ENCODE peak calls at places on chromosomes 3 and 15, in ten cellular contexts. X is PC-3; N is CD8-positive, alpha-beta T cell; K is RWPE2; A is HCT116; Q is colonic mucosa; Y is lower lobe of right lung; U is GM23248; S is astrocyte; F is heart left ventricle. L is an unnamed sample.

GRCh38 chr3:67940200-67940952 is 286.0 kb upstream of the SUCLG2 start:
- DNase-seq in X (peak; percentile 16), N (no peak), K (no peak), A (no peak), Q (no peak), Y (no peak), U (peak; percentile 0), S (no peak), F (peak; percentile 32), L (no peak)

GRCh38 chr15:74543583-74543982 is 2.6 kb downstream of the ARID3B start:
- DNase-seq in X (peak; percentile 53), N (peak; percentile 39), K (no peak), A (no peak), Q (no peak), Y (no peak), U (no peak), S (no peak), F (no peak), L (no peak)

GRCh38 chr15:82875411-82876003 is 66.1 kb downstream of the WHAMM start:
- DNase-seq in X (peak; percentile 85), N (no peak), K (no peak), A (no peak), Q (no peak), Y (no peak), U (peak; percentile 90), S (peak; percentile 69), F (no peak), L (peak; percentile 27)

GRCh38 chr3:197749315-197749600 is 425 bp upstream of the FYTTD1 start:
- DNase-seq in X (peak; percentile 60), N (no peak), K (no peak), A (peak; percentile 35), Q (peak; percentile 51), Y (no peak), U (peak; percentile 81), S (peak; percentile 62), F (no peak), L (peak; percentile 53)

GRCh38 chr3:80554304-80554703 is 786.5 kb upstream of the ROBO1 start:
- DNase-seq in X (no peak), N (no peak), K (no peak), A (no peak), Q (no peak), Y (no peak), U (no peak), S (no peak), F (no peak), L (peak; percentile 33)

GRCh38 chr15:69154684-69155083 is 5.8 kb upstream of the GLCE start:
- DNase-seq in X (peak; percentile 61), N (no peak), K (no peak), A (no peak), Q (no peak), Y (no peak), U (peak; percentile 84), S (peak; percentile 83), F (no peak), L (peak; percentile 67)

GRCh38 chr3:17894434-17895060 is 152.1 kb upstream of the TBC1D5 start:
- DNase-seq in X (peak; percentile 73), N (peak; percentile 35), K (no peak), A (peak; percentile 56), Q (peak; percentile 47), Y (peak; percentile 50), U (peak; percentile 64), S (peak; percentile 39), F (no peak), L (no peak)

GRCh38 chr3:111895079-111895478 is 36.0 kb downstream of the PHLDB2 start:
- DNase-seq in X (peak; percentile 80), N (no peak), K (no peak), A (peak; percentile 75), Q (no peak), Y (no peak), U (peak; percentile 67), S (no peak), F (no peak), L (no peak)

GRCh38 chr15:83166830-83167229 is 40.8 kb downstream of the HDGFL3 start:
- DNase-seq in X (no peak), N (no peak), K (no peak), A (no peak), Q (no peak), Y (no peak), U (no peak), S (no peak), F (no peak), L (no peak)

GRCh38 chr15:74630284-74631086 is 14.8 kb downstream of the CLK3 start:
- DNase-seq in X (no peak), N (no peak), K (peak; percentile 58), A (no peak), Q (no peak), Y (no peak), U (peak; percentile 19), S (no peak), F (no peak), L (no peak)

GRCh38 chr3:57752307-57752706 is 3.8 kb upstream of the SLMAP start:
- DNase-seq in X (peak; percentile 92), N (no peak), K (no peak), A (peak; percentile 88), Q (peak; percentile 62), Y (no peak), U (peak; percentile 28), S (peak; percentile 73), F (no peak), L (peak; percentile 92)

GRCh38 chr3:23806322-23807160 is 786 bp downstream of the UBE2E1 start:
- DNase-seq in X (no peak), N (peak; percentile 23), K (no peak), A (no peak), Q (peak; percentile 37), Y (peak; percentile 51), U (peak; percentile 44), S (no peak), F (peak; percentile 50), L (no peak)

GRCh38 chr15:58551764-58552504 is 120.1 kb downstream of the LIPC start:
- DNase-seq in X (peak; percentile 70), N (no peak), K (no peak), A (no peak), Q (peak; percentile 81), Y (no peak), U (peak; percentile 94), S (peak; percentile 98), F (no peak), L (peak; percentile 81)
- H3K4me1 ChIP-seq in X (peaks cover 30% of the 10 kb centered on the region), N (peaks cover 6% of the 10 kb centered on the region), K (peaks cover 26% of the 10 kb centered on the region), A (peaks cover 21% of the 10 kb centered on the region), Q (no peaks in the 10 kb centered on the region), Y (peaks cover 15% of the 10 kb centered on the region), U (peaks cover 32% of the 10 kb centered on the region), S (peaks cover 32% of the 10 kb centered on the region), F (peaks cover 12% of the 10 kb centered on the region), L (peaks cover 12% of the 10 kb centered on the region)

DNA sequence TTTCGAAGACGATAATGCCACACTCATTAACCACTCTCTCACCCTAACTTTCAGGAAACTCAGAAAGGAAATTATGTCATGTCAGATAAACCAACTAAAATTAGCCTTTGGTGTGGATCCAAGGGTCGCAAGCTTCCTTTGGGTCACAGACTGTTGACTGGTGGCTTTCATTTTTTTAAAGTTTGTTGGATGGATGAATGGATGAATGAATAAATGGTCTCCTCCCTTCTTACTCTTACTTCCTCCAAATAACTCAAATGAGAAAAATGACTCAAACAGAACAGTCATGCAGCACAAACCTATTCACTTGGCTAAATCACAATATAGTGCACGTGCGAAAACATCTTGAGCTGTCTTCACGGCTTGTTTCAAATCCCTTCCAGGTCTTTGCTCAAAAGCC is 82.9 kb upstream of the HACD2 start:
- DNase-seq in X (peak; percentile 18), N (no peak), K (no peak), A (no peak), Q (no peak), Y (no peak), U (peak; percentile 60), S (peak; percentile 74), F (no peak), L (no peak)
- H3K4me1 ChIP-seq in X (no peaks in the 10 kb centered on the region), N (no peaks in the 10 kb centered on the region), K (no peaks in the 10 kb centered on the region), A (no peaks in the 10 kb centered on the region), Q (no peaks in the 10 kb centered on the region), Y (peaks cover 19% of the 10 kb centered on the region), U (peaks cover 11% of the 10 kb centered on the region), S (peaks cover 13% of the 10 kb centered on the region), F (peaks cover 25% of the 10 kb centered on the region), L (no peaks in the 10 kb centered on the region)

GRCh38 chr3:45599424-45599886 is 4.9 kb downstream of the LIMD1 start:
- DNase-seq in X (no peak), N (no peak), K (no peak), A (no peak), Q (peak; percentile 60), Y (peak; percentile 49), U (no peak), S (no peak), F (peak; percentile 79), L (no peak)

GRCh38 chr3:45597581-45597980 is 3.0 kb downstream of the LIMD1 start:
- DNase-seq in X (no peak), N (no peak), K (no peak), A (no peak), Q (peak; percentile 25), Y (no peak), U (no peak), S (no peak), F (peak; percentile 30), L (no peak)

GRCh38 chr3:45596290-45596791 is 1.8 kb downstream of the LIMD1 start:
- DNase-seq in X (peak; percentile 22), N (no peak), K (no peak), A (no peak), Q (peak; percentile 43), Y (peak; percentile 23), U (no peak), S (no peak), F (peak; percentile 39), L (no peak)

GRCh38 chr3:45595364-45596154 is 1.0 kb downstream of the LIMD1 start:
- DNase-seq in X (peak; percentile 53), N (no peak), K (no peak), A (no peak), Q (peak; percentile 76), Y (no peak), U (no peak), S (no peak), F (peak; percentile 68), L (no peak)

DNA sequence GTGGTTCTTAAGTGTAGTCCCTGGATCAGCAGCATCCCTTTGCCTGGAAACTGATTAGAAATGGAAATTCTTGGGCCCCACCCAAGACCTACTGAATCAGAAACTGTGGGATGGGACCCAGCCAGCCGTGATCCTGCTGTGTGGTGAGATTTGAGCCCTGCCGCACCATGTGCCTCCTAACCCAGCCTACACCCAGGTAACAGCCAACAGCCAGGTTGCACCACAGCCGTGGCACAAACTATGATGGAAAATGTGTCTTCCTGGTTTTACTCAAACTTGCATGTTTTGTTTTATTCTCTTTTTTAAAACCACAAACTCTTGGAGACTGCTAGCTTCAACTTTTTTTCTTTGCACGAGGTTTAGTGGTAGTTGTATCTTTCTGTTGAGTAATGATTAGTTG is 2.6 kb downstream of the LIMD1 start:
- DNase-seq in X (peak; percentile 75), N (no peak), K (no peak), A (no peak), Q (peak; percentile 42), Y (peak; percentile 36), U (peak; percentile 71), S (peak; percentile 76), F (peak; percentile 40), L (no peak)
- H3K4me1 ChIP-seq in X (peaks cover 50% of the 10 kb centered on the region), N (peaks cover 67% of the 10 kb centered on the region), K (peaks cover 23% of the 10 kb centered on the region), A (peaks cover 38% of the 10 kb centered on the region), Q (peaks cover 38% of the 10 kb centered on the region), Y (peaks cover 83% of the 10 kb centered on the region), U (peaks cover 18% of the 10 kb centered on the region), S (peaks cover 41% of the 10 kb centered on the region), F (peaks cover 75% of the 10 kb centered on the region), L (peaks cover 6% of the 10 kb centered on the region)

DNA sequence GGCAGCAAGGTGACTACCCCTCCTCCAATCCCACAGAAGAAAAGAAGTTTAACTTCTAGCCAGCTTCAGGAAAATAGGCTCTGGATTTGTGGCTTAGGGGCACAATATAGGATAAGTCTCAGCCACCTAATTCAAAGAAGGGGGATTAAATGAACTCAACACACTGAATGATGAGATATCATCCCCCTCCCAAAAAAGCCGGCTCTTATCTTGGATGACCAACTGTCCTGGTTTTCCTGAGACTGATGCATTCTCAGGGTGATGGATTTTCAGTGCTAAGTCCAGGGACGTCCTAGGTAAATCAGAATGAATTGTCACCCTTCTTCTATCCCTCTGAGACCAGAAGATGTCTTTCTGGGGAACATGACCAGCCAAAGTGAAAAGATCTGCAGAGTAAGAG is 487.0 kb upstream of the PROK2 start:
- DNase-seq in X (no peak), N (no peak), K (no peak), A (no peak), Q (no peak), Y (no peak), U (no peak), S (no peak), F (no peak), L (no peak)
- H3K4me1 ChIP-seq in X (peaks cover 9% of the 10 kb centered on the region), N (peaks cover 27% of the 10 kb centered on the region), K (peaks cover 7% of the 10 kb centered on the region), A (peaks cover 10% of the 10 kb centered on the region), Q (no peaks in the 10 kb centered on the region), Y (peaks cover 70% of the 10 kb centered on the region), U (peaks cover 35% of the 10 kb centered on the region), S (peaks cover 40% of the 10 kb centered on the region), F (peaks cover 58% of the 10 kb centered on the region), L (no peaks in the 10 kb centered on the region)